ENCODE peak calls at places on chromosomes 16 and 17, in four cellular contexts. D is Panc1, T is HepG2, H is HCT116. V is an unnamed sample.

GRCh38 chr17:58693208-58693607 is 806 bp downstream of the RAD51C start:
- DNase-seq in T (no peak), D (no peak), H (no peak), V (no peak)

GRCh38 chr17:76048711-76049110 is 21.6 kb upstream of the EVPL start:
- DNase-seq in H (no peak), D (no peak), T (no peak), V (no peak)

GRCh38 chr17:20280832-20281231 is 186.5 kb downstream of the LGALS9B start:
- DNase-seq in H (no peak), D (no peak), T (no peak), V (no peak)

GRCh38 chr16:175145-175949 is 1.1 kb upstream of the HBA1 start:
- DNase-seq in T (no peak), D (no peak), H (no peak), V (peak)

GRCh38 chr16:53991181-53992056 is 287.5 kb downstream of the FTO start:
- DNase-seq in T (peak), H (no peak), D (no peak), V (no peak)

GRCh38 chr17:36000730-36001108 is 634 bp downstream of the CCL15 start:
- DNase-seq in T (peak), D (no peak), H (no peak), V (no peak)

GRCh38 chr17:48591435-48592077 is 1.5 kb upstream of the HOXB3 start:
- DNase-seq in D (no peak), H (no peak), T (no peak), V (no peak)

GRCh38 chr16:53792161-53792951 is 88.4 kb downstream of the FTO start:
- DNase-seq in H (no peak), D (no peak), T (no peak), V (no peak)

GRCh38 chr16:23941963-23942564 is 106.3 kb downstream of the PRKCB start:
- DNase-seq in D (no peak), T (no peak), H (no peak), V (no peak)

GRCh38 chr16:69404275-69404805 is 18.5 kb upstream of the TERF2 start:
- DNase-seq in H (peak), T (peak), D (no peak), V (peak)

GRCh38 chr17:71431146-71431545 is 689.7 kb upstream of the SOX9 start:
- DNase-seq in H (no peak), T (no peak), D (no peak), V (no peak)

GRCh38 chr17:1482686-1483445 is 9.6 kb downstream of the MYO1C start:
- DNase-seq in H (no peak), D (no peak), T (no peak), V (no peak)

GRCh38 chr17:19019041-19019941 is 14.7 kb upstream of the FAM83G start:
- DNase-seq in T (no peak), D (no peak), H (no peak), V (peak)

GRCh38 chr17:62689441-62690167 is 62.1 kb downstream of the MRC2 start:
- DNase-seq in T (no peak), D (no peak), H (no peak), V (no peak)

GRCh38 chr17:61739002-61739401 is 124.3 kb downstream of the BRIP1 start:
- DNase-seq in D (no peak), T (no peak), H (no peak), V (no peak)

GRCh38 chr17:72409405-72410002 is 288.7 kb downstream of the SOX9 start:
- DNase-seq in T (no peak), H (no peak), D (no peak), V (no peak)

GRCh38 chr16:47672475-47672874 is 211.3 kb downstream of the PHKB start:
- DNase-seq in H (no peak), D (no peak), T (no peak), V (no peak)

GRCh38 chr17:28110184-28110583 is 67.7 kb downstream of the NLK start:
- DNase-seq in T (no peak), D (no peak), H (no peak), V (no peak)

GRCh38 chr17:34711646-34712045 is 132.3 kb downstream of the TMEM132E start:
- DNase-seq in H (no peak), D (no peak), T (no peak), V (no peak)

GRCh38 chr17:2700491-2701141 is 10.9 kb downstream of the CLUH start:
- DNase-seq in D (no peak), H (no peak), T (no peak), V (no peak)

GRCh38 chr17:83103200-83103937 is 24.0 kb downstream of the METRNL start:
- DNase-seq in H (peak), T (no peak), D (peak), V (peak)

GRCh38 chr16:80288616-80289015 is 252.2 kb upstream of the DYNLRB2 start:
- DNase-seq in D (no peak), T (no peak), H (no peak), V (no peak)

GRCh38 chr17:5122586-5123342 is 6.9 kb downstream of the USP6 start:
- DNase-seq in T (no peak), H (no peak), D (no peak), V (no peak)

GRCh38 chr17:67585077-67585602 is 132.6 kb upstream of the NOL11 start:
- DNase-seq in D (no peak), H (no peak), T (no peak), V (no peak)

GRCh38 chr17:39199673-39199985 is 454 bp upstream of the RPL19 start:
- DNase-seq in H (no peak), T (no peak), D (no peak), V (no peak)

GRCh38 chr17:81518785-81519283 is 6.2 kb upstream of the ACTG1 start:
- DNase-seq in H (no peak), T (no peak), D (no peak), V (peak)

GRCh38 chr17:82791532-82791931 is 39.7 kb downstream of the TBCD start:
- DNase-seq in T (no peak), D (no peak), H (no peak), V (no peak)

GRCh38 chr17:72338847-72339790 is 218.3 kb downstream of the SOX9 start:
- DNase-seq in D (peak), T (peak), H (peak), V (no peak)

GRCh38 chr17:49495842-49496182 is 719 bp downstream of the NGFR start:
- DNase-seq in H (no peak), T (no peak), D (no peak), V (no peak)

GRCh38 chr17:29620271-29620670 is 2.4 kb downstream of the CORO6 start:
- DNase-seq in T (no peak), H (peak), D (no peak), V (no peak)

GRCh38 chr17:41559548-41559947 is 12.3 kb downstream of the KRT9 start:
- DNase-seq in T (no peak), H (no peak), D (no peak), V (no peak)

GRCh38 chr17:49646391-49647255 is 31.3 kb downstream of the SPOP start:
- DNase-seq in D (peak), H (peak), T (peak), V (no peak)

GRCh38 chr16:89096042-89096717 is 2.5 kb downstream of the ACSF3 start:
- DNase-seq in H (no peak), T (no peak), D (no peak), V (no peak)

GRCh38 chr17:6408271-6408670 is 26.6 kb downstream of the AIPL1 start:
- DNase-seq in H (no peak), D (no peak), T (no peak), V (no peak)

GRCh38 chr17:18362509-18363020 is 785 bp downstream of the SHMT1 start:
- DNase-seq in H (no peak), T (peak), D (no peak), V (peak)

GRCh38 chr16:25141648-25142047 is 30.1 kb downstream of the LCMT1 start:
- DNase-seq in T (no peak), H (no peak), D (no peak), V (no peak)

GRCh38 chr17:49521521-49522185 is 26.6 kb downstream of the NGFR start:
- DNase-seq in D (no peak), T (no peak), H (no peak), V (no peak)

GRCh38 chr16:12515346-12515745 is 288.3 kb downstream of the CPPED1 start:
- DNase-seq in T (no peak), H (no peak), D (no peak), V (no peak)

GRCh38 chr17:58330997-58331814 is 2.6 kb upstream of the TSPOAP1 start:
- DNase-seq in T (no peak), D (no peak), H (no peak), V (peak)

DNA sequence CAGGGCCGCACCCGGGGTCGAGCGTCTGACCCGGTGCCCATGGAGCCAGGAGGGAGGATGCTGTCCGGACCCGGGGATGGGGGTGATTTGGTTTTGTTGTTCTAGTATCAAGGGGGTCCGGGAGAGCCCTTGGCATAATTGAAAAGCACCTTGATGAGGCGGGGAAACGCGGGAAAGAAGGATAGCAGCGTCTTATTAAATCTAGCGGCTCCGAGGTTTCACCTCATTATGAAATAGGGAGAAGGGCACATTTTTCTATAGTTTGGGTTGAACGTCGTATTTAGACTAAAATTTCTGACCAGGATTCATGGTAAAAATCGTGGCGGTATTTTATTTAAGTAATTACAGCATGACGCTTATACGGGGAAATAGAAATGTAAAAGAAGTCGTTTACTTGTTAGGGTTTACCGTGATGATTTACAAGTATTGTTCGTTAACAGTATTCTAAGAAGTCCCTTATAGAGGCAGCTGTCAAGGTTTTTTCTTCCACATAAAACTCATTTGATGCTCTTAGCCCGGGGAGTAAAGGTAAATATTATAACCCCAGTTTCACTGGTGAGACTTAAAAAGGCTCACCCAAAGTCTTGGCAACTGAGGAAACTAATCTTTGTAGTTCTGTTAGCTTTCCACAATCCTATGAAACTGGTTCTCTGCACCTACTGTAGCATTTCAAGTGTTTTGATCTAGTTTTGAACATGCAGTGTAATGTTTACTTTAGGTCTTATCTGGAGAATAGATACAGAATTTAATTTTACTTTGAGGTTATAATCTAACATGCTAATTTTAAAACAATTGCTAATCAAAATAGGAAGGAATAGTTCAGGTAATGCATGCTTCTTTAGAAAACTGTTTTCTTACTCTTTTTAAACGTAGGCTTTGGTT is 762 bp downstream of the LUC7L3 start:
- DNase-seq in T (no peak), D (no peak), H (no peak), V (no peak)
- TF ChIP-seq TCF7L2 in T (no peak), D (no peak), H (no peak), V (no peak)

GRCh38 chr17:69967910-69968411 is 107.1 kb upstream of the KCNJ16 start:
- DNase-seq in H (no peak), D (no peak), T (no peak), V (no peak)
- TF ChIP-seq TCF7L2 in H (no peak), D (no peak), T (no peak), V (no peak)

GRCh38 chr16:86953631-86954465 is 363.3 kb downstream of the C16orf95 start:
- DNase-seq in T (no peak), D (no peak), H (no peak), V (no peak)
- TF ChIP-seq TCF7L2 in T (no peak), D (no peak), H (no peak), V (no peak)

DNA sequence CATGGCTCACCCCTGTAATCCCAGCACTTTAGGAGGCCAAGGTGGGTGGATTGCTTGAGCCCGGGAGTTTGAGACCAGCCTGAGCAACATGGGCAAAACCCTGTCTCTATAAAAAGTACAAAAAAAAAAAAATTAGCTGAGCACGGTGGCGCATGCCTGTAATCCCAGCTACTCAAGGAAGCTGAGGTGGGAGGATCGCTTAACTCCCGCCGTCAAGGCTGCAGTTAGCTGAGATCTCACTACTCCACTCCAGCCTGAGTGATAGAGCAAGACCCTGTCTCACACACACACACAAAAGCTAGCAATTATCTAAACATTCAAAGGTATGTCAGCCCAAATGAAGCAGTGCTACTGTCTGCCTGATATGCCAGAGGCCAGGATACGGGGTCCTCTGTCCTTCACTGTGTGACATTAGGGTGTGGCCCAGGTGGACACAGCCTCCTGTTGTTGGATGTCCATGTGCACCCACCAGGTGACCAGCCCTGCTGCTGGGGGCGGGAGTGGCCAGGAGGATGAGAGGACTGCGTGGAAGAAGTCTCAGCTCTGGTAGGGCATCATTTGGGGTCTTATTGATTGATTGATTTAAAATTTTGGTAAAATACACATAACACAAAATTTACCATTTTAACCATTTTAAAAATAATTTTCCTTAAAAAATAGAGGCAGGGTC is 3.9 kb downstream of the NLRC3 start:
- DNase-seq in H (no peak), T (no peak), D (no peak), V (no peak)
- TF ChIP-seq TCF7L2 in H (no peak), T (no peak), D (no peak), V (no peak)

GRCh38 chr17:66540131-66540781 is 237.8 kb downstream of the PRKCA start:
- DNase-seq in D (no peak), H (no peak), T (peak), V (no peak)
- TF ChIP-seq TCF7L2 in D (no peak), H (no peak), T (no peak), V (no peak)

GRCh38 chr16:10992112-10992511 is 47.7 kb downstream of the CLEC16A start:
- DNase-seq in D (no peak), T (no peak), H (no peak), V (no peak)
- TF ChIP-seq TCF7L2 in D (no peak), T (no peak), H (no peak), V (no peak)

GRCh38 chr17:80446645-80447405 is 29.6 kb downstream of the NPTX1 start:
- DNase-seq in T (no peak), H (no peak), D (no peak), V (no peak)

GRCh38 chr17:80449930-80450576 is 26.4 kb downstream of the NPTX1 start:
- DNase-seq in T (no peak), D (no peak), H (no peak), V (no peak)

GRCh38 chr17:80445152-80446110 is 30.5 kb downstream of the ENDOV start:
- DNase-seq in D (no peak), H (no peak), T (no peak), V (no peak)

GRCh38 chr17:80449194-80449929 is 27.0 kb downstream of the NPTX1 start:
- DNase-seq in H (no peak), T (no peak), D (no peak), V (no peak)

GRCh38 chr17:80447790-80448189 is 28.6 kb downstream of the NPTX1 start:
- DNase-seq in T (no peak), D (no peak), H (no peak), V (no peak)
- TF ChIP-seq TCF7L2 in T (no peak), D (no peak), H (no peak), V (no peak)